ENCODE peak calls at places on chromosome 18, in ten cellular contexts. R is ovary; W is aorta; J is endothelial cell of umbilical vein; G is hepatocyte; L is psoas muscle; O is CD8-positive, alpha-beta memory T cell; I is brain microvascular endothelial cell; V is neural progenitor cell; Z is iPS DF 6.9. E is an unnamed sample. For H3K36me3, the result is how much of the 10 kb centered on the place peaks cover.

GRCh38 chr18:7369006-7369405 is 138.1 kb downstream of the LRRC30 start:
- DNase-seq in R (no peak), W (no peak), J (peak), G (no peak), L (no peak), O (no peak), I (no peak), V (peak), Z (no peak), E (no peak)

GRCh38 chr18:76519156-76519549 is 24.1 kb upstream of the ZNF516 start:
- DNase-seq in R (no peak), W (no peak), J (peak), G (peak), L (no peak), O (no peak), I (no peak), V (peak), Z (no peak), E (no peak)

GRCh38 chr18:53639696-53640095 is 584.8 kb downstream of the MBD2 start:
- DNase-seq in R (no peak), W (no peak), J (no peak), G (no peak), L (no peak), O (no peak), I (no peak), V (no peak), Z (no peak), E (no peak)

GRCh38 chr18:22378672-22379282 is 38.9 kb downstream of the CTAGE1 start:
- DNase-seq in R (no peak), W (no peak), J (peak), G (peak), L (no peak), O (no peak), I (peak), V (peak), Z (peak), E (no peak)

GRCh38 chr18:39051013-39051412 is 1485.4 kb upstream of the CELF4 start:
- DNase-seq in R (no peak), W (no peak), J (no peak), G (no peak), L (no peak), O (no peak), I (no peak), V (no peak), Z (no peak), E (no peak)

GRCh38 chr18:13436596-13436995 is 218.0 kb downstream of the LDLRAD4 start:
- DNase-seq in R (no peak), W (no peak), J (no peak), G (no peak), L (no peak), O (peak), I (no peak), V (no peak), Z (no peak), E (peak)

GRCh38 chr18:12595571-12596255 is 62.2 kb downstream of the SPIRE1 start:
- DNase-seq in R (no peak), W (no peak), J (no peak), G (no peak), L (no peak), O (no peak), I (no peak), V (no peak), Z (no peak), E (no peak)

GRCh38 chr18:848062-848795 is 36.2 kb upstream of the YES1 start:
- DNase-seq in R (no peak), W (no peak), J (no peak), G (peak), L (no peak), O (no peak), I (no peak), V (no peak), Z (no peak), E (no peak)

GRCh38 chr18:57697434-57697833 is 75.8 kb upstream of the NARS1 start:
- DNase-seq in R (no peak), W (no peak), J (no peak), G (peak), L (no peak), O (no peak), I (no peak), V (no peak), Z (no peak), E (no peak)

GRCh38 chr18:3688682-3689081 is 238.7 kb downstream of the TGIF1 start:
- DNase-seq in R (no peak), W (no peak), J (no peak), G (peak), L (no peak), O (no peak), I (peak), V (peak), Z (no peak), E (no peak)

GRCh38 chr18:59902180-59902992 is 2.6 kb downstream of the PMAIP1 start:
- DNase-seq in R (no peak), W (no peak), J (peak), G (no peak), L (no peak), O (no peak), I (no peak), V (no peak), Z (no peak), E (no peak)

GRCh38 chr18:11826836-11827235 is 24.4 kb upstream of the CHMP1B start:
- DNase-seq in R (no peak), W (no peak), J (no peak), G (no peak), L (no peak), O (no peak), I (no peak), V (no peak), Z (no peak), E (no peak)

GRCh38 chr18:33656889-33657288 is 78.9 kb downstream of the ASXL3 start:
- DNase-seq in R (no peak), W (no peak), J (no peak), G (no peak), L (no peak), O (no peak), I (no peak), V (no peak), Z (no peak), E (no peak)

GRCh38 chr18:74310411-74310810 is 5.2 kb upstream of the C18orf63 start:
- DNase-seq in R (no peak), W (no peak), J (peak), G (peak), L (no peak), O (no peak), I (peak), V (no peak), Z (no peak), E (no peak)

GRCh38 chr18:5998907-5999306 is 103.6 kb upstream of the TMEM200C start:
- DNase-seq in R (no peak), W (no peak), J (no peak), G (no peak), L (no peak), O (no peak), I (no peak), V (no peak), Z (no peak), E (no peak)

GRCh38 chr18:74166397-74166796 is 18.1 kb downstream of the TIMM21 start:
- DNase-seq in R (no peak), W (no peak), J (no peak), G (no peak), L (no peak), O (no peak), I (no peak), V (no peak), Z (no peak), E (no peak)

GRCh38 chr18:58362829-58363231 is 266.1 kb downstream of the ALPK2 start:
- DNase-seq in R (no peak), W (no peak), J (no peak), G (no peak), L (no peak), O (no peak), I (no peak), V (no peak), Z (no peak), E (no peak)

GRCh38 chr18:33578371-33579146 is 540 bp downstream of the ASXL3 start:
- DNase-seq in R (peak), W (peak), J (no peak), G (peak), L (peak), O (no peak), I (no peak), V (peak), Z (no peak), E (no peak)

GRCh38 chr18:25896956-25897355 is 193.5 kb downstream of the SS18 start:
- DNase-seq in R (no peak), W (no peak), J (no peak), G (no peak), L (no peak), O (no peak), I (no peak), V (peak), Z (no peak), E (no peak)

GRCh38 chr18:8426401-8426800 is 182.8 kb upstream of the RAB12 start:
- DNase-seq in R (no peak), W (no peak), J (no peak), G (no peak), L (no peak), O (no peak), I (no peak), V (peak), Z (peak), E (no peak)

GRCh38 chr18:75422341-75422910 is 5.1 kb downstream of the SMIM21 start:
- DNase-seq in R (no peak), W (no peak), J (no peak), G (no peak), L (no peak), O (no peak), I (no peak), V (no peak), Z (no peak), E (no peak)

GRCh38 chr18:23540867-23541266 is 37.6 kb downstream of the RMC1 start:
- DNase-seq in R (no peak), W (no peak), J (no peak), G (no peak), L (no peak), O (no peak), I (peak), V (no peak), Z (no peak), E (no peak)
- H3K36me3 ChIP-seq in R (under half), W (under half), J (under half), G (under half), L (under half), O (under half), I (half or more), V (under half), Z (under half), E (under half)

GRCh38 chr18:62175521-62175920 is 11.3 kb downstream of the PIGN start:
- DNase-seq in R (no peak), W (no peak), J (no peak), G (no peak), L (no peak), O (no peak), I (no peak), V (no peak), Z (no peak), E (no peak)
- H3K36me3 ChIP-seq in R (under half), W (under half), J (under half), G (under half), L (under half), O (under half), I (under half), V (under half), Z (under half), E (under half)

DNA sequence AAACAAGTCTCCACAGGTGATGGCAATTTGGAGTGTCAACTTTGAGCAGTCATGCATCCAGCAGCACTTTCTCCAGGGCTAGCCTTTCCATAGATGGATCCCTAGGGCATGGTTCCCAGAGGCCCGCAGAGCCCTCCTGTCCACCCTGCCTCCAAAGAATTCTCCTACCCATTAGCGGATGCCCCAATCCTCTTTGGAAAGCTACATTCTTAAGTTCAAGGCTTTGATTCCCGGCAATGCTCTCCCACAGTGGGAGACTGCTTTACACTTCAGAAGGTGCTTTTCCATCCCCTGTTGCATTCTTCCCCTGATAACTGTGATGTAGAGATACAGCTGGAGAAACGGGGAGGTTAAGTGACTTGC is 61.3 kb downstream of the ACAA2 start:
- DNase-seq in R (no peak), W (no peak), J (no peak), G (no peak), L (no peak), O (no peak), I (no peak), V (no peak), Z (no peak), E (peak)
- H3K36me3 ChIP-seq in R (under half), W (under half), J (under half), G (under half), L (under half), O (under half), I (under half), V (under half), Z (under half), E (under half)

GRCh38 chr18:45854036-45854586 is 28.6 kb downstream of the SIGLEC15 start:
- DNase-seq in R (no peak), W (no peak), J (no peak), G (no peak), L (no peak), O (no peak), I (no peak), V (no peak), Z (no peak), E (no peak)

GRCh38 chr18:45859334-45859733 is 33.9 kb downstream of the SIGLEC15 start:
- DNase-seq in R (no peak), W (no peak), J (no peak), G (no peak), L (no peak), O (no peak), I (no peak), V (no peak), Z (no peak), E (no peak)

GRCh38 chr18:45860492-45860891 is 35.0 kb downstream of the SIGLEC15 start:
- DNase-seq in R (no peak), W (no peak), J (no peak), G (no peak), L (no peak), O (no peak), I (no peak), V (no peak), Z (no peak), E (no peak)

GRCh38 chr18:45852631-45853030 is 27.2 kb downstream of the SIGLEC15 start:
- DNase-seq in R (no peak), W (no peak), J (no peak), G (no peak), L (no peak), O (no peak), I (no peak), V (no peak), Z (no peak), E (no peak)

DNA sequence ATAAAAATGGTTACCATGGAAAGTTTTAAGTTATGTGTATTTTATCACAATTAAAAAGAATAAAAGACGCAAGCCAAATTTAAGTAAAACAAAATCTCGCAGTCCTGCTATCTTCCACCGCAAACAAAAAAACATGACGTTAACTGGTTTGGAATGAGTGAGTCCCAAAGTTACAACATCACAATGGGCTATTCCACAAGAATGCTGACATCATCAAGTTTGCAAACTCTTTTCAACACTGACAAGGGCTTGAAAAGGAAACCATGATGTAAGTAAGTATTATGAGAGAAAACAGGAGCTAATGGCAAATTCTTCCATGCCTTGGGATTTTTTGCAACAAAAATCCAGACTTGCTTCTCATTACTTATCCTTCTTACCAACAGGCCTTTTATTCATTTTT is 31.1 kb downstream of the SIGLEC15 start:
- DNase-seq in R (no peak), W (no peak), J (no peak), G (no peak), L (no peak), O (no peak), I (peak), V (no peak), Z (no peak), E (no peak)
- H3K36me3 ChIP-seq in R (under half), W (under half), J (under half), G (under half), L (under half), O (half or more), I (half or more), V (under half), Z (under half), E (under half)

GRCh38 chr18:48614005-48614404 is 75.2 kb downstream of the CTIF start:
- DNase-seq in R (no peak), W (no peak), J (no peak), G (no peak), L (no peak), O (no peak), I (no peak), V (no peak), Z (no peak), E (no peak)
- H3K36me3 ChIP-seq in R (under half), W (under half), J (under half), G (under half), L (under half), O (under half), I (under half), V (under half), Z (under half), E (under half)

E was measured in CD8-positive, alpha-beta T cell.